ENCODE peak calls at places on chromosomes 3 and 15, in six cellular contexts. U is psoas muscle; N is thoracic aorta; R is mammary epithelial cell; Y is MM.1S; G is CD4-positive, CD25-positive, alpha-beta regulatory T cell. L is an unnamed sample. For H3K27me3 and H3K36me3, the result is how much of the 10 kb centered on the place peaks cover.

GRCh38 chr15:49718234-49718633 is 97.4 kb downstream of the DTWD1 start:
- DNase-seq in Y (no peak), N (no peak), R (no peak), U (no peak), G (no peak), L (no peak)

GRCh38 chr15:63434567-63435219 is 53.0 kb upstream of the CA12 start:
- DNase-seq in U (no peak), Y (no peak), G (no peak), R (no peak), N (no peak), L (no peak)

GRCh38 chr15:52040167-52040900 is 21.3 kb downstream of the MAPK6 start:
- DNase-seq in G (no peak), U (no peak), Y (peak), N (no peak), R (no peak), L (no peak)

GRCh38 chr3:123688241-123688747 is 103.4 kb upstream of the HACD2 start:
- DNase-seq in Y (no peak), G (no peak), R (peak), N (peak), U (no peak), L (no peak)

GRCh38 chr15:73767794-73768501 is 14.8 kb upstream of the INSYN1 start:
- DNase-seq in R (no peak), Y (no peak), U (no peak), N (no peak), G (no peak), L (no peak)

GRCh38 chr15:76776969-76777368 is 128.2 kb downstream of the SCAPER start:
- DNase-seq in G (no peak), U (no peak), N (no peak), R (no peak), Y (no peak), L (no peak)

GRCh38 chr15:67461735-67462134 is 59.2 kb upstream of the C15orf61 start:
- DNase-seq in Y (no peak), G (no peak), U (no peak), N (no peak), R (no peak), L (no peak)

GRCh38 chr15:68384451-68385239 is 47.3 kb downstream of the ITGA11 start:
- DNase-seq in Y (no peak), U (no peak), R (peak), G (no peak), N (no peak), L (no peak)

GRCh38 chr3:183988216-183988790 is 29.4 kb downstream of the ABCC5 start:
- DNase-seq in R (no peak), U (no peak), N (no peak), G (no peak), Y (no peak), L (no peak)

GRCh38 chr15:51097553-51098330 is 3.0 kb upstream of the TNFAIP8L3 start:
- DNase-seq in Y (no peak), R (peak), U (no peak), G (no peak), N (no peak), L (no peak)

GRCh38 chr3:69944931-69945493 is 54.5 kb upstream of the SAMMSON start:
- DNase-seq in N (no peak), G (no peak), R (no peak), Y (no peak), U (no peak), L (no peak)

GRCh38 chr3:174229916-174230315 is 629.2 kb upstream of the NAALADL2 start:
- DNase-seq in G (no peak), N (no peak), U (no peak), Y (no peak), R (no peak), L (no peak)

GRCh38 chr3:119331661-119332060 is 37.5 kb downstream of the ARHGAP31 start:
- DNase-seq in Y (no peak), U (no peak), R (peak), G (no peak), N (no peak), L (no peak)

GRCh38 chr15:101390060-101390459 is 95.0 kb upstream of the SNRPA1 start:
- DNase-seq in N (no peak), Y (no peak), G (no peak), U (peak), R (no peak), L (no peak)

GRCh38 chr3:190568036-190568435 is 54.2 kb downstream of the IL1RAP start:
- DNase-seq in Y (no peak), R (no peak), N (no peak), G (no peak), U (no peak), L (no peak)

GRCh38 chr3:32614956-32615355 is 44.3 kb upstream of the DYNC1LI1 start:
- DNase-seq in U (no peak), R (peak), Y (no peak), G (no peak), N (no peak), L (no peak)

GRCh38 chr15:98612490-98613110 is 35.7 kb upstream of the IGF1R start:
- DNase-seq in N (no peak), R (no peak), G (peak), U (no peak), Y (no peak), L (no peak)

GRCh38 chr3:139222100-139222657 is 121.6 kb upstream of the MRPS22 start:
- DNase-seq in N (no peak), Y (no peak), G (no peak), U (no peak), R (no peak), L (no peak)

GRCh38 chr3:126538316-126538715 is 14.4 kb downstream of the CHST13 start:
- DNase-seq in N (no peak), U (peak), Y (no peak), G (no peak), R (no peak), L (peak)
- H3K27me3 ChIP-seq in N (under half), U (under half), Y (under half), G (under half), R (under half), L (under half)

DNA sequence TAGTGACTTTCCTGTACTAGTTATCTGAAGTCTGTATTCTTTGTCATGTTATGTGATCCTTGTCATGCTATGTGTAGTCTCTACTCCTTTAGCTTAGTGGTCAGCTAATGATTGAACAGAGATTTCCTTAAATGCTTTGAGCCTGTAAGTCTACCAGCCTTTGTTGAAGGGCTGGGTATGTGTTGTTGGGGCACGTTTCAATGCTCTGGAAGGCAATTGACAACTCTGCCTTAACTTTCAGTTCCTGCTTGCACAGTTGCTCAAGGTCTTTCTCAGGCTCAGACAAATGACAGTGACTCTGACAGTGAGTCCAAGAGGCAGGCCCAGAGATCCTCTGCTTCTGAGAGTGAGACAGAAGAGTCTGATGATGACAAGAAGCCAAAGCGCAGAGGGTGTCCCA is 89.3 kb downstream of the CHD2 start:
- DNase-seq in Y (no peak), U (no peak), G (no peak), N (no peak), R (no peak), L (no peak)
- H3K36me3 ChIP-seq in Y (under half), U (half or more), G (half or more), N (half or more), R (under half), L (under half)

GRCh38 chr3:128491900-128492352 is 1.1 kb downstream of the GATA2 start:
- DNase-seq in Y (no peak), U (no peak), N (no peak), R (peak), G (no peak), L (no peak)
- H3K27me3 ChIP-seq in Y (half or more), U (half or more), N (half or more), R (half or more), G (under half), L (half or more)

DNA sequence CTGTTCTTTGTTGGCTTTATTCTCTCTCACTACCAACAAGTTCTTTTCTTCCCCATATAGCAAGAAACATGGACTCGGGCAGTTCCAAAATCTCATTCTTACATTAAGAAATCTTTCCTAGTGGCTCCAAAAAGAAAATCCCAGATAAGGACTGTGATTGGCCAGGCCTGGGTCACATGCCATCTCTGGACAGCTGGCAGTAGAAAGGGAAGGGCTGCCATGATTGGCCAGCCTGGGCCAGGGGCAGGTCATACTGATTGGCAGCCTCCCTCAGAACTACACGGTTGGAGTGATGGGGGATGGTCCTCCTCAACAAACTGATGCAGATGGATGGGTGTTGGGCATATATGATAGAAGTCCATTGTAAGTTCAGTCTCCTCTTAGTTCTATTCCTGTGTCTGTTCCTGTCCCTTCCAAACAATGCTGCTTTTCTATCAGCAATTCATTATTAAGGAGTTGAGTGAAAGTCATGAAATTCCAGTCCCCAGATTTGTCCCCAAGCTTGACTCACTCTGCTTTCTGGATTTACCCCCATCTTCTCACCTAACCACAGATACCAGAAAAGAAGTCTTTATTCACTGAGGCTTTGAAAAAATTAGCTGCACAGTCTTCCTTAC is 175.5 kb downstream of the ATG7 start:
- DNase-seq in G (no peak), Y (no peak), N (no peak), R (no peak), U (no peak), L (no peak)
- H3K36me3 ChIP-seq in G (under half), Y (under half), N (under half), R (under half), U (under half), L (under half)

GRCh38 chr3:172840913-172841312 is 90.4 kb downstream of the ECT2 start:
- DNase-seq in U (no peak), Y (no peak), R (no peak), G (no peak), N (no peak), L (no peak)
- H3K27me3 ChIP-seq in U (under half), Y (under half), R (under half), G (under half), N (under half), L (under half)

DNA sequence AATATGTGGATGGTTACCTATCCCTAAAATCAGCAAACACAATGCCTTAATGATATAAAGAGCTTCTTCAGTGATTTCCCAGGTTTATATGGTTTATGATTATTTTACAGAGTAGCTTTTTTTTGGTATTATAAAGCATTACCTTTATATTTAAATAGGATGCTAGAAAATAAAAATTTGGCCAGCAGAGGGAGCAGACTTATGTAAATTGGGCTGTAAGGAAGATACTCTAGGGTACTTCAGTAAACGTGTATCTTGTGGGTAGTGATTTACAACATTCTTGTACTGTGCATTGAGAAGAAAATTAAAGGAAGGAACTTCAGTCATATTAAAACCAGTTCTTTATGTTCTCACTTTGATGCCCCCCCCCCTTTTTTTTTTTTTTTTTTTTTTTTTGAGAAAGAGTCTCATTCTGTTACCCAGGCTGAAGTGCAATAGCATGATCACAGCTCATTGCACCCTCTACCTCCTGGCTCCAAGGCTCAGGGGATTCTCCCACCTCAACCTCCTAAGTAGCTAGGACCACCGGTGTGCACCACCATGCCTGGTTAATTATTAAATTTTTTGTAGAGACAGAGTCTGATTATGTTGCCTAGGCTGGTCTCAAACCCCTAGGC is 167.9 kb downstream of the BBX start:
- DNase-seq in N (no peak), U (no peak), G (peak), R (peak), Y (peak), L (no peak)
- H3K36me3 ChIP-seq in N (under half), U (under half), G (under half), R (under half), Y (under half), L (under half)

GRCh38 chr15:59995568-59996349 is 8.4 kb upstream of the FOXB1 start:
- DNase-seq in Y (no peak), G (no peak), N (no peak), U (no peak), R (no peak), L (no peak)
- H3K27me3 ChIP-seq in Y (under half), G (half or more), N (under half), U (under half), R (half or more), L (under half)

DNA sequence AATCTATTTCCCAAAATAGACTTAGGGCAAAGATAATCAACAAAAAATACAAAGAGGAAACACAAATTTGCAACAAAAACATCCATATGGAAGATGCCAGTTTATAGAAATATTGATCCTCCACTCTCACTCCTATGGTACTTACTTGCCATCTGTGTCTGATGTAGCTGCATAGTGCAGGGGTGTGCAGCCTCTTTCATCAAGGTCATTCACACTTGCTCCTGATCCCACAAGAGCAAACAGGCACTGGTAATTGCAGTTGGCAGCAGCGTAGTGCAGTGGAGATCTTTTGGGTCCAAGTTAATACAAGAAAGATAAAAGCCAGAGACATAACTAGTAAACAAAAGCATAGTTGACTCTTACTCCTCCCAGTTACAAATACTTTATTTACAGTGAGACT is 90.0 kb downstream of the ANKRD28 start:
- DNase-seq in R (no peak), G (no peak), Y (no peak), N (no peak), U (no peak), L (no peak)
- H3K36me3 ChIP-seq in R (under half), G (under half), Y (under half), N (under half), U (half or more), L (under half)

GRCh38 chr3:158103131-158103955 is 2.9 kb downstream of the SHOX2 start:
- DNase-seq in G (no peak), N (no peak), R (no peak), U (peak), Y (no peak), L (no peak)
- H3K27me3 ChIP-seq in G (half or more), N (under half), R (half or more), U (half or more), Y (under half), L (under half)

GRCh38 chr3:14946749-14947104 is 656 bp upstream of the NR2C2 start:
- DNase-seq in R (no peak), N (no peak), G (no peak), Y (peak), U (no peak), L (no peak)
- H3K36me3 ChIP-seq in R (under half), N (under half), G (under half), Y (under half), U (under half), L (under half)